ENCODE peak calls at places on chromosome 10, in six cellular contexts. One of them, this sample, is unnamed.

GRCh38 chr10:80104066-80104926 is 25.8 kb downstream of the TMEM254 start:
- DNase-seq in astrocyte of the spinal cord: peak
- DNase-seq in Panc1: no peak
- DNase-seq in breast epithelium: no peak
- DNase-seq in cardiac fibroblast: peak
- DNase-seq in coronary artery: peak
- DNase-seq in this sample: no peak

GRCh38 chr10:128574616-128575210 is 448.5 kb upstream of the MKI67 start:
- DNase-seq in astrocyte of the spinal cord: no peak
- DNase-seq in Panc1: no peak
- DNase-seq in breast epithelium: no peak
- DNase-seq in cardiac fibroblast: no peak
- DNase-seq in coronary artery: no peak
- DNase-seq in this sample: no peak

GRCh38 chr10:110553905-110554304 is 13.6 kb upstream of the SMC3 start:
- DNase-seq in astrocyte of the spinal cord: no peak
- DNase-seq in Panc1: no peak
- DNase-seq in breast epithelium: no peak
- DNase-seq in cardiac fibroblast: no peak
- DNase-seq in coronary artery: no peak
- DNase-seq in this sample: no peak

GRCh38 chr10:82628373-82628772 is 753.4 kb downstream of the NRG3 start:
- DNase-seq in astrocyte of the spinal cord: no peak
- DNase-seq in Panc1: no peak
- DNase-seq in breast epithelium: no peak
- DNase-seq in cardiac fibroblast: no peak
- DNase-seq in coronary artery: no peak
- DNase-seq in this sample: no peak

GRCh38 chr10:48406204-48406603 is 99.7 kb downstream of the MAPK8 start:
- DNase-seq in astrocyte of the spinal cord: peak
- DNase-seq in Panc1: peak
- DNase-seq in breast epithelium: no peak
- DNase-seq in cardiac fibroblast: peak
- DNase-seq in coronary artery: no peak
- DNase-seq in this sample: no peak

GRCh38 chr10:50310560-50311174 is 59.4 kb upstream of the ASAH2 start:
- DNase-seq in astrocyte of the spinal cord: no peak
- DNase-seq in Panc1: peak
- DNase-seq in breast epithelium: no peak
- DNase-seq in cardiac fibroblast: no peak
- DNase-seq in coronary artery: no peak
- DNase-seq in this sample: no peak

GRCh38 chr10:35172574-35172973 is 45.9 kb downstream of the CREM start:
- DNase-seq in astrocyte of the spinal cord: peak
- DNase-seq in Panc1: no peak
- DNase-seq in breast epithelium: no peak
- DNase-seq in cardiac fibroblast: peak
- DNase-seq in coronary artery: no peak
- DNase-seq in this sample: no peak

GRCh38 chr10:121935702-121936101 is 7.9 kb upstream of the ATE1 start:
- DNase-seq in astrocyte of the spinal cord: no peak
- DNase-seq in Panc1: no peak
- DNase-seq in breast epithelium: no peak
- DNase-seq in cardiac fibroblast: peak
- DNase-seq in coronary artery: no peak
- DNase-seq in this sample: no peak

GRCh38 chr10:19788075-19788686 is 28.1 kb upstream of the PLXDC2 start:
- DNase-seq in astrocyte of the spinal cord: peak
- DNase-seq in Panc1: peak
- DNase-seq in breast epithelium: no peak
- DNase-seq in cardiac fibroblast: peak
- DNase-seq in coronary artery: no peak
- DNase-seq in this sample: no peak

GRCh38 chr10:14586901-14587300 is 187.8 kb downstream of the FAM107B start:
- DNase-seq in astrocyte of the spinal cord: no peak
- DNase-seq in Panc1: no peak
- DNase-seq in breast epithelium: no peak
- DNase-seq in cardiac fibroblast: no peak
- DNase-seq in coronary artery: no peak
- DNase-seq in this sample: no peak

GRCh38 chr10:60728056-60728455 is 50.2 kb upstream of the CDK1 start:
- DNase-seq in astrocyte of the spinal cord: no peak
- DNase-seq in Panc1: no peak
- DNase-seq in breast epithelium: no peak
- DNase-seq in cardiac fibroblast: no peak
- DNase-seq in coronary artery: no peak
- DNase-seq in this sample: no peak

GRCh38 chr10:93496322-93497041 is at the start of gene CEP55:
- DNase-seq in astrocyte of the spinal cord: peak
- DNase-seq in Panc1: no peak
- DNase-seq in breast epithelium: peak
- DNase-seq in cardiac fibroblast: peak
- DNase-seq in coronary artery: peak
- DNase-seq in this sample: peak

GRCh38 chr10:72105675-72106074 is 17.3 kb upstream of the SPOCK2 start:
- DNase-seq in astrocyte of the spinal cord: no peak
- DNase-seq in Panc1: no peak
- DNase-seq in breast epithelium: no peak
- DNase-seq in cardiac fibroblast: no peak
- DNase-seq in coronary artery: no peak
- DNase-seq in this sample: no peak

GRCh38 chr10:89426230-89426868 is 12.0 kb downstream of the IFIT5 start:
- DNase-seq in astrocyte of the spinal cord: peak
- DNase-seq in Panc1: peak
- DNase-seq in breast epithelium: no peak
- DNase-seq in cardiac fibroblast: peak
- DNase-seq in coronary artery: no peak
- DNase-seq in this sample: no peak

GRCh38 chr10:91077549-91078017 is 142.9 kb upstream of the PCGF5 start:
- DNase-seq in astrocyte of the spinal cord: peak
- DNase-seq in Panc1: no peak
- DNase-seq in breast epithelium: peak
- DNase-seq in cardiac fibroblast: peak
- DNase-seq in coronary artery: peak
- DNase-seq in this sample: no peak

GRCh38 chr10:117000580-117000979 is 4.4 kb downstream of the SHTN1 start:
- DNase-seq in astrocyte of the spinal cord: no peak
- DNase-seq in Panc1: no peak
- DNase-seq in breast epithelium: no peak
- DNase-seq in cardiac fibroblast: no peak
- DNase-seq in coronary artery: no peak
- DNase-seq in this sample: no peak

GRCh38 chr10:123149568-123150228 is 1.8 kb downstream of the HMX2 start:
- DNase-seq in astrocyte of the spinal cord: no peak
- DNase-seq in Panc1: no peak
- DNase-seq in breast epithelium: no peak
- DNase-seq in cardiac fibroblast: peak
- DNase-seq in coronary artery: no peak
- DNase-seq in this sample: no peak

GRCh38 chr10:80504897-80505465 is 32.7 kb upstream of the SH2D4B start:
- DNase-seq in astrocyte of the spinal cord: no peak
- DNase-seq in Panc1: no peak
- DNase-seq in breast epithelium: no peak
- DNase-seq in cardiac fibroblast: peak
- DNase-seq in coronary artery: no peak
- DNase-seq in this sample: no peak

GRCh38 chr10:49642311-49642710 is 28.5 kb downstream of the CHAT start:
- DNase-seq in astrocyte of the spinal cord: no peak
- DNase-seq in Panc1: no peak
- DNase-seq in breast epithelium: no peak
- DNase-seq in cardiac fibroblast: no peak
- DNase-seq in coronary artery: no peak
- DNase-seq in this sample: no peak

GRCh38 chr10:10703390-10703789 is 314.3 kb upstream of the CELF2 start:
- DNase-seq in astrocyte of the spinal cord: no peak
- DNase-seq in Panc1: no peak
- DNase-seq in breast epithelium: no peak
- DNase-seq in cardiac fibroblast: no peak
- DNase-seq in coronary artery: no peak
- DNase-seq in this sample: no peak

GRCh38 chr10:89032141-89032814 is 41.7 kb downstream of the FAS start:
- DNase-seq in astrocyte of the spinal cord: peak
- DNase-seq in Panc1: peak
- DNase-seq in breast epithelium: no peak
- DNase-seq in cardiac fibroblast: peak
- DNase-seq in coronary artery: no peak
- DNase-seq in this sample: no peak

GRCh38 chr10:22489467-22489866 is 144.2 kb downstream of the SPAG6 start:
- DNase-seq in astrocyte of the spinal cord: no peak
- DNase-seq in Panc1: no peak
- DNase-seq in breast epithelium: no peak
- DNase-seq in cardiac fibroblast: no peak
- DNase-seq in coronary artery: no peak
- DNase-seq in this sample: no peak

GRCh38 chr10:51367120-51367519 is 292.8 kb downstream of the PRKG1 start:
- DNase-seq in astrocyte of the spinal cord: no peak
- DNase-seq in Panc1: no peak
- DNase-seq in breast epithelium: no peak
- DNase-seq in cardiac fibroblast: peak
- DNase-seq in coronary artery: no peak
- DNase-seq in this sample: no peak

GRCh38 chr10:74799840-74800239 is 26.6 kb upstream of the KAT6B start:
- DNase-seq in astrocyte of the spinal cord: peak
- DNase-seq in Panc1: peak
- DNase-seq in breast epithelium: no peak
- DNase-seq in cardiac fibroblast: peak
- DNase-seq in coronary artery: no peak
- DNase-seq in this sample: no peak

GRCh38 chr10:36683421-36683820 is 442.0 kb upstream of the ANKRD30A start:
- DNase-seq in astrocyte of the spinal cord: no peak
- DNase-seq in Panc1: no peak
- DNase-seq in breast epithelium: no peak
- DNase-seq in cardiac fibroblast: no peak
- DNase-seq in coronary artery: no peak
- DNase-seq in this sample: no peak

GRCh38 chr10:117162093-117163021 is 24.3 kb upstream of the VAX1 start:
- DNase-seq in astrocyte of the spinal cord: no peak
- DNase-seq in Panc1: no peak
- DNase-seq in breast epithelium: no peak
- DNase-seq in cardiac fibroblast: no peak
- DNase-seq in coronary artery: no peak
- DNase-seq in this sample: no peak

GRCh38 chr10:72952901-72953223 is 1.7 kb downstream of the PLA2G12B start:
- DNase-seq in astrocyte of the spinal cord: no peak
- DNase-seq in Panc1: no peak
- DNase-seq in breast epithelium: no peak
- DNase-seq in cardiac fibroblast: no peak
- DNase-seq in coronary artery: no peak
- DNase-seq in this sample: no peak

GRCh38 chr10:103145860-103146466 is 47.1 kb downstream of the NT5C2 start:
- DNase-seq in astrocyte of the spinal cord: peak
- DNase-seq in Panc1: peak
- DNase-seq in breast epithelium: peak
- DNase-seq in cardiac fibroblast: peak
- DNase-seq in coronary artery: peak
- DNase-seq in this sample: no peak

GRCh38 chr10:112902730-112903129 is 47.3 kb upstream of the TCF7L2 start:
- DNase-seq in astrocyte of the spinal cord: no peak
- DNase-seq in Panc1: no peak
- DNase-seq in breast epithelium: no peak
- DNase-seq in cardiac fibroblast: no peak
- DNase-seq in coronary artery: no peak
- DNase-seq in this sample: no peak

GRCh38 chr10:101323495-101323894 is 30.5 kb upstream of the BTRC start:
- DNase-seq in astrocyte of the spinal cord: no peak
- DNase-seq in Panc1: no peak
- DNase-seq in breast epithelium: no peak
- DNase-seq in cardiac fibroblast: no peak
- DNase-seq in coronary artery: no peak
- DNase-seq in this sample: no peak
- TF ChIP-seq CTCF in astrocyte of the spinal cord: no peak
- TF ChIP-seq CTCF in Panc1: no peak
- TF ChIP-seq CTCF in breast epithelium: no peak
- TF ChIP-seq CTCF in cardiac fibroblast: no peak
- TF ChIP-seq CTCF in coronary artery: no peak
- TF ChIP-seq CTCF in this sample: no peak

GRCh38 chr10:77927343-77928256 is 1.0 kb upstream of the DLG5 start:
- DNase-seq in astrocyte of the spinal cord: no peak
- DNase-seq in Panc1: no peak
- DNase-seq in breast epithelium: peak
- DNase-seq in cardiac fibroblast: no peak
- DNase-seq in coronary artery: no peak
- DNase-seq in this sample: no peak
- TF ChIP-seq CTCF in astrocyte of the spinal cord: no peak
- TF ChIP-seq CTCF in Panc1: no peak
- TF ChIP-seq CTCF in breast epithelium: peak
- TF ChIP-seq CTCF in cardiac fibroblast: no peak
- TF ChIP-seq CTCF in coronary artery: no peak
- TF ChIP-seq CTCF in this sample: no peak

GRCh38 chr10:124630551-124630950 is 113.6 kb downstream of the FAM53B start:
- DNase-seq in astrocyte of the spinal cord: no peak
- DNase-seq in Panc1: no peak
- DNase-seq in breast epithelium: no peak
- DNase-seq in cardiac fibroblast: no peak
- DNase-seq in coronary artery: no peak
- DNase-seq in this sample: no peak

GRCh38 chr10:124629842-124630241 is 114.3 kb downstream of the FAM53B start:
- DNase-seq in astrocyte of the spinal cord: no peak
- DNase-seq in Panc1: no peak
- DNase-seq in breast epithelium: no peak
- DNase-seq in cardiac fibroblast: no peak
- DNase-seq in coronary artery: no peak
- DNase-seq in this sample: no peak

GRCh38 chr10:124629410-124629809 is 114.8 kb downstream of the FAM53B start:
- DNase-seq in astrocyte of the spinal cord: no peak
- DNase-seq in Panc1: no peak
- DNase-seq in breast epithelium: no peak
- DNase-seq in cardiac fibroblast: no peak
- DNase-seq in coronary artery: no peak
- DNase-seq in this sample: no peak

GRCh38 chr10:124632566-124632965 is 111.6 kb downstream of the FAM53B start:
- DNase-seq in astrocyte of the spinal cord: no peak
- DNase-seq in Panc1: no peak
- DNase-seq in breast epithelium: no peak
- DNase-seq in cardiac fibroblast: no peak
- DNase-seq in coronary artery: no peak
- DNase-seq in this sample: no peak

GRCh38 chr10:124632064-124632531 is 112.1 kb downstream of the FAM53B start:
- DNase-seq in astrocyte of the spinal cord: peak
- DNase-seq in Panc1: no peak
- DNase-seq in breast epithelium: peak
- DNase-seq in cardiac fibroblast: peak
- DNase-seq in coronary artery: no peak
- DNase-seq in this sample: no peak
- TF ChIP-seq CTCF in astrocyte of the spinal cord: peak
- TF ChIP-seq CTCF in Panc1: no peak
- TF ChIP-seq CTCF in breast epithelium: peak
- TF ChIP-seq CTCF in cardiac fibroblast: peak
- TF ChIP-seq CTCF in coronary artery: no peak
- TF ChIP-seq CTCF in this sample: peak

GRCh38 chr10:129658673-129659072 is 191.6 kb downstream of the MGMT start:
- DNase-seq in astrocyte of the spinal cord: no peak
- DNase-seq in Panc1: no peak
- DNase-seq in breast epithelium: no peak
- DNase-seq in cardiac fibroblast: no peak
- DNase-seq in coronary artery: no peak
- DNase-seq in this sample: no peak
- TF ChIP-seq CTCF in astrocyte of the spinal cord: peak
- TF ChIP-seq CTCF in Panc1: peak
- TF ChIP-seq CTCF in breast epithelium: no peak
- TF ChIP-seq CTCF in cardiac fibroblast: peak
- TF ChIP-seq CTCF in coronary artery: no peak
- TF ChIP-seq CTCF in this sample: peak

This sample was measured in D721Med.